ENCODE peak calls at places on chromosomes 4 and X, in seven cellular contexts. U, R, P, S, V, L and C are unnamed samples.

GRCh38 chr4:86894465-86894864 is 2.2 kb upstream of the C4orf36 start:
- DNase-seq in U (no peak), R (peak; percentile 29), P (no peak), S (no peak), V (no peak), L (no peak), C (no peak)

GRCh38 chr4:17705107-17705506 is 76.3 kb downstream of the FAM184B start:
- DNase-seq in U (no peak), R (no peak), P (no peak), S (no peak), V (no peak), L (no peak), C (no peak)

GRCh38 chr4:121758896-121759568 is 5.9 kb downstream of the SMIM43 start:
- DNase-seq in U (no peak), R (peak; percentile 18), P (no peak), S (peak; percentile 16), V (peak; percentile 48), L (no peak), C (no peak)

GRCh38 chrX:31036895-31037294 is 34.9 kb downstream of the FTHL17 start:
- DNase-seq in U (no peak), R (peak; percentile 31), P (peak; percentile 32), S (peak; percentile 61), V (peak; percentile 41), L (no peak), C (peak; percentile 58)

GRCh38 chr4:186724861-186725419 is 1.3 kb upstream of the FAT1 start:
- DNase-seq in U (no peak), R (peak; percentile 45), P (no peak), S (peak; percentile 45), V (no peak), L (no peak), C (peak; percentile 47)

GRCh38 chrX:48456628-48457027 is 13.4 kb downstream of the SLC38A5 start:
- DNase-seq in U (no peak), R (no peak), P (no peak), S (no peak), V (no peak), L (no peak), C (no peak)

GRCh38 chrX:63747331-63747730 is 37.7 kb downstream of the ARHGEF9 start:
- DNase-seq in U (no peak), R (no peak), P (no peak), S (peak; percentile 42), V (no peak), L (no peak), C (no peak)

GRCh38 chrX:50747471-50747900 is 66.5 kb downstream of the SHROOM4 start:
- DNase-seq in U (no peak), R (peak; percentile 11), P (peak; percentile 12), S (peak; percentile 8), V (peak; percentile 5), L (no peak), C (peak; percentile 41)

GRCh38 chrX:65697915-65698796 is 30.7 kb downstream of the MSN start:
- DNase-seq in U (no peak), R (no peak), P (peak; percentile 44), S (no peak), V (no peak), L (peak; percentile 3), C (no peak)

GRCh38 chrX:22689290-22689689 is 310.5 kb upstream of the DDX53 start:
- DNase-seq in U (no peak), R (no peak), P (no peak), S (no peak), V (no peak), L (no peak), C (no peak)

GRCh38 chrX:72169008-72169728 is 12.4 kb upstream of the PIN4 start:
- DNase-seq in U (no peak), R (no peak), P (no peak), S (no peak), V (peak; percentile 13), L (no peak), C (no peak)

GRCh38 chr4:81460837-81461233 is 10.9 kb downstream of the RASGEF1B start:
- DNase-seq in U (no peak), R (no peak), P (no peak), S (no peak), V (no peak), L (no peak), C (no peak)

GRCh38 chrX:20729421-20729820 is 462.7 kb upstream of the RPS6KA3 start:
- DNase-seq in U (no peak), R (no peak), P (no peak), S (peak; percentile 57), V (no peak), L (no peak), C (no peak)

GRCh38 chr4:845836-846251 is 19.9 kb upstream of the CPLX1 start:
- DNase-seq in U (no peak), R (no peak), P (no peak), S (no peak), V (no peak), L (no peak), C (no peak)

GRCh38 chrX:71953946-71954345 is 43.3 kb downstream of the NHSL2 start:
- DNase-seq in U (no peak), R (no peak), P (no peak), S (no peak), V (no peak), L (no peak), C (no peak)

GRCh38 chr4:155572106-155572703 is 94.4 kb upstream of the GUCY1A1 start:
- DNase-seq in U (no peak), R (no peak), P (no peak), S (no peak), V (no peak), L (no peak), C (no peak)

GRCh38 chrX:136725446-136726104 is 55.2 kb downstream of the ARHGEF6 start:
- DNase-seq in U (peak; percentile 74), R (no peak), P (no peak), S (peak; percentile 33), V (no peak), L (no peak), C (no peak)

GRCh38 chr4:47668810-47669408 is 169.0 kb downstream of the CORIN start:
- DNase-seq in U (no peak), R (peak; percentile 44), P (peak; percentile 34), S (peak; percentile 38), V (peak; percentile 34), L (peak; percentile 6), C (peak; percentile 49)

GRCh38 chr4:173181769-173182374 is 13.3 kb downstream of the GALNT7 start:
- DNase-seq in U (no peak), R (peak; percentile 32), P (no peak), S (peak; percentile 68), V (no peak), L (no peak), C (no peak)

GRCh38 chr4:94488667-94489066 is 36.9 kb downstream of the PDLIM5 start:
- DNase-seq in U (no peak), R (peak; percentile 82), P (no peak), S (peak; percentile 95), V (peak; percentile 50), L (no peak), C (peak; percentile 27)

GRCh38 chr4:58166496-58166895 is 1056.3 kb upstream of the IGFBP7 start:
- DNase-seq in U (no peak), R (no peak), P (no peak), S (no peak), V (no peak), L (no peak), C (no peak)

GRCh38 chr4:60081839-60082238 is 1118.3 kb upstream of the ADGRL3 start:
- DNase-seq in U (peak; percentile 57), R (no peak), P (no peak), S (no peak), V (no peak), L (no peak), C (no peak)

GRCh38 chrX:38879631-38880220 is 78.5 kb downstream of the MID1IP1 start:
- DNase-seq in U (peak; percentile 66), R (no peak), P (no peak), S (peak; percentile 51), V (no peak), L (no peak), C (no peak)